ENCODE peak calls at places on chromosome 2, in four cellular contexts. E is A549, C is K562, R is HepG2. D is an unnamed sample.

GRCh38 chr2:34316788-34317187 is 717.7 kb upstream of the FAM98A start:
- DNase-seq in C (no peak), E (no peak), R (no peak), D (no peak)

GRCh38 chr2:233225230-233226068 is 26.0 kb upstream of the ATG16L1 start:
- DNase-seq in E (no peak), R (no peak), C (peak; percentile 37), D (no peak)

GRCh38 chr2:208373460-208374089 is 33.0 kb upstream of the PTH2R start:
- DNase-seq in E (peak; percentile 44), C (peak; percentile 31), R (peak; percentile 43), D (no peak)

GRCh38 chr2:204407209-204408070 is 137.8 kb upstream of the PARD3B start:
- DNase-seq in E (peak; percentile 2), R (peak; percentile 84), C (peak; percentile 65), D (no peak)

GRCh38 chr2:210655229-210655628 is 98.8 kb downstream of the CPS1 start:
- DNase-seq in R (no peak), E (no peak), C (no peak), D (no peak)

GRCh38 chr2:128008089-128008672 is 19.7 kb downstream of the SAP130 start:
- DNase-seq in R (no peak), C (no peak), E (no peak), D (no peak)

GRCh38 chr2:9106338-9107167 is 100.1 kb upstream of the ASAP2 start:
- DNase-seq in C (no peak), R (no peak), E (no peak), D (no peak)

GRCh38 chr2:719734-720133 is 42.5 kb upstream of the TMEM18 start:
- DNase-seq in R (no peak), C (no peak), E (no peak), D (no peak)

GRCh38 chr2:24831216-24831615 is 38.0 kb downstream of the CENPO start:
- DNase-seq in E (no peak), R (no peak), C (no peak), D (no peak)

GRCh38 chr2:33215299-33215698 is 261.1 kb upstream of the RASGRP3 start:
- DNase-seq in E (no peak), C (no peak), R (no peak), D (no peak)

GRCh38 chr2:108919571-108920373 is 69.2 kb downstream of the EDAR start:
- DNase-seq in R (no peak), C (no peak), E (no peak), D (no peak)

GRCh38 chr2:188079176-188079575 is 212.5 kb upstream of the GULP1 start:
- DNase-seq in R (no peak), C (no peak), E (no peak), D (no peak)

GRCh38 chr2:85668857-85669142 is 801 bp upstream of the SFTPB start:
- DNase-seq in C (no peak), E (no peak), R (no peak), D (no peak)

GRCh38 chr2:62291052-62291451 is 95.1 kb downstream of the B3GNT2 start:
- DNase-seq in E (no peak), C (no peak), R (no peak), D (no peak)

GRCh38 chr2:183809404-183809803 is 685.2 kb downstream of the NUP35 start:
- DNase-seq in E (no peak), R (no peak), C (no peak), D (no peak)

GRCh38 chr2:239822146-239822945 is 202.8 kb downstream of the NDUFA10 start:
- DNase-seq in C (no peak), E (no peak), R (no peak), D (peak; percentile 32)

GRCh38 chr2:85755122-85756027 is 1.6 kb downstream of the ATOH8 start:
- DNase-seq in R (no peak), E (no peak), C (no peak), D (no peak)

GRCh38 chr2:49954074-49954473 is 799.8 kb upstream of the FSHR start:
- DNase-seq in R (no peak), E (no peak), C (no peak), D (no peak)

GRCh38 chr2:235238537-235238936 is 255.3 kb upstream of the AGAP1 start:
- DNase-seq in R (no peak), C (no peak), E (no peak), D (no peak)

GRCh38 chr2:25253153-25253617 is 84.8 kb upstream of the POMC start:
- DNase-seq in C (no peak), R (no peak), E (no peak), D (no peak)

GRCh38 chr2:138180691-138181386 is 216.6 kb downstream of the HNMT start:
- DNase-seq in C (no peak), R (peak; percentile 23), E (no peak), D (no peak)

GRCh38 chr2:67159929-67160328 is 237.2 kb upstream of the ETAA1 start:
- DNase-seq in R (no peak), C (no peak), E (no peak), D (no peak)

GRCh38 chr2:67169417-67170140 is 227.6 kb upstream of the ETAA1 start:
- DNase-seq in R (no peak), C (no peak), E (no peak), D (no peak)

GRCh38 chr2:67165141-67165990 is 231.8 kb upstream of the ETAA1 start:
- DNase-seq in R (no peak), E (no peak), C (no peak), D (no peak)
- TF ChIP-seq RNF2 in R (no peak), E (no peak), C (no peak), D (no peak)

GRCh38 chr2:48587560-48587959 is 30.1 kb upstream of the GTF2A1L start:
- DNase-seq in E (no peak), C (no peak), R (no peak), D (no peak)

GRCh38 chr2:48589170-48589767 is 28.4 kb upstream of the GTF2A1L start:
- DNase-seq in E (peak; percentile 44), C (peak; percentile 41), R (peak; percentile 33), D (no peak)

GRCh38 chr2:48586433-48586832 is 31.2 kb upstream of the GTF2A1L start:
- DNase-seq in E (no peak), R (no peak), C (no peak), D (no peak)

GRCh38 chr2:48588745-48589144 is 28.9 kb upstream of the GTF2A1L start:
- DNase-seq in C (no peak), R (no peak), E (no peak), D (no peak)

DNA sequence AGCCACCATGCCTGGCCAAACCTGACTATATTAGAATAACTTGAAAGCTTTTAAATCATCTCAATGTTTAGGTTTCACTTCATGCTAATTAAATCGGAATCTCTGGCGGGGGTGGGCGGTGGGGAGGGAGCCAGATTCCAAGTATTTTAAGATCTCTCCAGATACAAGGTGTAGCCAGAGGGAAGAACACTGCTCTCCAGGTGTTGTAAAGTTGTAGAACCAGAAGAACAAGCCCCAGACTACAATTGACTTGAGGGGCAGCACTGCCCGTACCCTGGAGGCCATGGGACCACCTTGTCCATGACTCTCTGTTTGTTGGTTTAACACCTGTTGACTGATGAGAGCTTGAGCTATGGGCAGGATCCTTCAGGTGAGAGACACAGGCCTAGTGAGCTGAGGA is 33.1 kb upstream of the GTF2A1L start:
- DNase-seq in R (no peak), C (no peak), E (no peak), D (no peak)
- TF ChIP-seq RNF2 in R (no peak), C (no peak), E (no peak), D (no peak)

GRCh38 chr2:224151680-224152310 is 112.7 kb upstream of the SERPINE2 start:
- DNase-seq in R (no peak), E (no peak), C (peak; percentile 16), D (no peak)
- TF ChIP-seq RNF2 in R (no peak), E (no peak), C (no peak), D (no peak)

DNA sequence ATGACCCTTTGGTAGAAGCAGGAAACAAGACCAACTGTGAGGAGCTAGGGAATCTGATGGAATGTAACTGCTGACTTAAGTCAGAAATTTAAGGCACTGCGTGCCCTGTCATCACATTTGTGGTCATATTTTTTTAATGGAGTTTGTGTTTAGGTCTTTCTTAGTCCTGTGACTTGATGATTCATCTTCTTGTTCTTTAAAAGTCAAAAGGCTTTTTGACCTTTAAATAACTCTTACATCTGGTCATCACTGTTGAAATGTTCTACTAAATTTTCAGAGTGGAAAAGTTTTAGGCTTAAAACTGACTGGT is 36.4 kb upstream of the ARMC9 start:
- DNase-seq in C (no peak), R (no peak), E (no peak), D (no peak)
- TF ChIP-seq RNF2 in C (no peak), R (no peak), E (no peak), D (no peak)

GRCh38 chr2:156933580-156934225 is 323.8 kb upstream of the GALNT5 start:
- DNase-seq in R (no peak), C (no peak), E (no peak), D (no peak)

GRCh38 chr2:156930423-156930822 is 327.1 kb upstream of the GALNT5 start:
- DNase-seq in R (no peak), E (no peak), C (no peak), D (no peak)

GRCh38 chr2:156937430-156937829 is 320.1 kb upstream of the GALNT5 start:
- DNase-seq in C (no peak), R (no peak), E (no peak), D (no peak)

DNA sequence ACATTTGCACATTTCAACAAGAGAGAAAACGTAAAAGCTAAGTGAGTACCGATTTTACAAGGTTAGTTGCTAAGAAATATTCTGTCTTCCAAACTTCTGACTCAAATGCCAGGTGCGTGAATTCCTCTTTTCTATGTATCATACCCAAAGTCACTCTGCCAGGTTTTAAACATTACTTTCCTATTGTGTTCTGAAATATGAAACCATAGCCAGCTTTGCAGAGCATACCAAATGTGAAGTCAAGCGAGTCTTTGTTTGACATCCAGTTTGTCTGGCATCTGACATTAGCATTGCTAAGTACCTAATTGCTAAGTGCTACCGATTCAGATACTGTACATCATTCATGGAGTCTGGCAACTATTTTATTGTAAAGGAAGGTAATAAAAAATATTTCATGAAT is 321.9 kb upstream of the GALNT5 start:
- DNase-seq in R (no peak), C (no peak), E (no peak), D (no peak)
- TF ChIP-seq RNF2 in R (no peak), C (no peak), E (no peak), D (no peak)

DNA sequence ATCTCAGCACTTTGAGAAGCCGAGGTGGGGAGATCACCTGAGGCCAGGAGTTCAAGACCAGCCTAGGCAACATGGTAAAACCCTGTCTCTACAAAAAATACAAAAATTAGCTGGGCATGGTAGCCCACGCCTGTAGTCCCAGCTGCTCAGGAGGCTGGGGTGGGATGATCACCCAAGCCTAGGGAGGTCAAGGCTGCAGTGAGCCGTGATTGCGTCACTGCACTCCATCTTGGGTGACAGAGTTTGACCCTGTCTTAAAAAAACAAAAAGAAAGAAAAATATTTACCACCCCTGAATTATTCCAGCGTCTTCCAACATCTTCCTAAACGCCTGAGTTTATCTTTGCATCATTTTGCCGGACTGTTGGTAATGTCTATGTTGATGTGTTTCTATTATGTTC is 6.2 kb upstream of the IGFBP5 start:
- DNase-seq in R (no peak), E (no peak), C (no peak), D (no peak)
- TF ChIP-seq RNF2 in R (no peak), E (no peak), C (no peak), D (no peak)

GRCh38 chr2:237692601-237693079 is 65.3 kb downstream of the LRRFIP1 start:
- DNase-seq in E (no peak), C (no peak), R (no peak), D (no peak)
- TF ChIP-seq RNF2 in E (no peak), C (no peak), R (no peak), D (no peak)

D was measured in H1.